ENCODE peak calls at places on chromosomes 6 and 20, in ten cellular contexts. C is activated T-helper 17 cell treated with anti-CD3 and anti-CD28 coated beads, Interleukin-2, amount 50 U/mL, for 72 hours; K is central memory CD8-positive, alpha-beta T cell; T is stimulated activated naive CD8-positive, alpha-beta T cell treated with anti-CD3 and anti-CD28 coated beads, Interleukin-15, Interleukin-2, amounts not matched to agents 100 U/mL and 50 U/mL, for 24 hours; V is activated T-cell treated with anti-CD3 and anti-CD28 coated beads, Interleukin-2, amount 50 U/mL, for 4 hours; F is activated CD8-positive, alpha-beta memory T cell treated with anti-CD3 and anti-CD28 coated beads, Interleukin-2, amount 10 ng/mL, durations not matched to agents 7 days and 5 days; O is natural killer cell; I is A549; Y is stimulated activated naive B cell treated with anti-CD40 and anti-IgM and Interleukin-4, amounts not matched to agents 10 μg/mL and 1 μg/mL and 100 μg/mL, for 72 hours; B is heart right ventricle. A is an unnamed sample.

GRCh38 chr6:38634518-38634917 is 5.2 kb downstream of the BTBD9 start:
- ATAC-seq in V (no peak), K (no peak), F (no peak), O (no peak), T (no peak), Y (no peak), B (no peak), C (no peak), I (no peak), A (no peak)

GRCh38 chr20:4135385-4136077 is 120.2 kb upstream of the RNF24 start:
- ATAC-seq in V (no peak), Y (no peak), F (no peak), B (peak), C (peak), O (no peak), I (peak), T (peak), K (no peak), A (peak)

GRCh38 chr20:49674383-49675352 is 39.0 kb downstream of the B4GALT5 start:
- ATAC-seq in C (no peak), Y (no peak), F (no peak), V (no peak), O (no peak), T (no peak), K (no peak), I (peak), B (peak), A (no peak)

GRCh38 chr20:41436679-41437078 is 70.1 kb upstream of the EMILIN3 start:
- ATAC-seq in V (no peak), K (no peak), C (peak), I (no peak), B (no peak), F (peak), O (no peak), T (no peak), Y (no peak), A (no peak)

GRCh38 chr6:147417954-147418353 is 90.5 kb upstream of the SAMD5 start:
- ATAC-seq in B (no peak), O (no peak), I (no peak), K (no peak), F (no peak), T (no peak), C (no peak), V (no peak), Y (no peak), A (no peak)

GRCh38 chr20:25668446-25668845 is 28.2 kb downstream of the ZNF337 start:
- ATAC-seq in C (no peak), K (no peak), B (no peak), T (no peak), V (no peak), O (no peak), I (no peak), F (no peak), Y (no peak), A (no peak)

GRCh38 chr20:58054744-58055373 is 173.6 kb downstream of the ANKRD60 start:
- ATAC-seq in K (no peak), C (no peak), V (no peak), Y (no peak), O (no peak), B (peak), I (no peak), F (no peak), T (no peak), A (peak)

GRCh38 chr6:167567142-167568033 is 242.5 kb downstream of the TTLL2 start:
- ATAC-seq in O (no peak), I (no peak), B (peak), K (no peak), Y (no peak), T (peak), C (no peak), V (no peak), F (no peak), A (no peak)

GRCh38 chr6:3882865-3883264 is 33.7 kb downstream of the FAM50B start:
- ATAC-seq in O (no peak), F (no peak), Y (no peak), K (no peak), I (no peak), V (no peak), B (peak), C (no peak), T (no peak), A (no peak)

GRCh38 chr6:154757352-154758095 is 24.3 kb downstream of the SCAF8 start:
- ATAC-seq in V (no peak), K (no peak), F (no peak), T (no peak), O (no peak), B (no peak), Y (no peak), I (no peak), C (no peak), A (peak)

GRCh38 chr20:4369798-4370124 is 351.9 kb upstream of the PRND start:
- ATAC-seq in V (peak), C (peak), B (no peak), I (no peak), T (peak), Y (peak), K (peak), F (peak), O (peak), A (no peak)

GRCh38 chr6:41434803-41435470 is 99.5 kb downstream of the NCR2 start:
- ATAC-seq in K (no peak), Y (no peak), B (no peak), O (no peak), I (no peak), C (no peak), V (no peak), F (no peak), T (no peak), A (no peak)

GRCh38 chr6:149409617-149410016 is 9.6 kb downstream of the SUMO4 start:
- ATAC-seq in V (no peak), F (no peak), O (no peak), K (no peak), I (no peak), T (peak), B (peak), C (no peak), Y (peak), A (no peak)

GRCh38 chr20:24731312-24731711 is 217.8 kb upstream of the CST7 start:
- ATAC-seq in F (no peak), B (no peak), Y (no peak), I (no peak), K (no peak), C (no peak), O (no peak), T (no peak), V (no peak), A (no peak)

GRCh38 chr20:1341561-1342265 is 12.8 kb upstream of the SDCBP2 start:
- ATAC-seq in T (no peak), F (no peak), K (no peak), Y (no peak), V (no peak), I (peak), O (no peak), C (no peak), B (peak), A (no peak)

GRCh38 chr6:33693186-33694158 is 18.0 kb downstream of the UQCC2 start:
- ATAC-seq in B (peak), Y (peak), F (no peak), T (no peak), K (no peak), C (no peak), O (no peak), I (no peak), V (no peak), A (no peak)

GRCh38 chr6:140827593-140827992 is 1305.1 kb upstream of the GJE1 start:
- ATAC-seq in C (no peak), V (no peak), I (no peak), K (no peak), B (no peak), O (no peak), F (no peak), Y (no peak), T (no peak), A (no peak)

GRCh38 chr20:46253391-46253790 is 54.9 kb downstream of the CDH22 start:
- ATAC-seq in B (peak), C (no peak), V (no peak), Y (no peak), I (peak), O (no peak), T (no peak), K (no peak), F (no peak), A (peak)

GRCh38 chr6:37913210-37913609 is 93.7 kb downstream of the ZFAND3 start:
- ATAC-seq in B (no peak), K (no peak), I (no peak), F (no peak), O (no peak), Y (no peak), C (peak), V (peak), T (peak), A (no peak)

GRCh38 chr20:44955270-44955669 is 4.9 kb downstream of the TOMM34 start:
- ATAC-seq in F (no peak), Y (peak), T (no peak), O (no peak), K (no peak), V (no peak), C (no peak), I (no peak), B (no peak), A (no peak)

GRCh38 chr20:62796699-62797491 is 622 bp downstream of the MRGBP start:
- ATAC-seq in O (no peak), T (no peak), Y (no peak), I (no peak), K (no peak), C (no peak), B (no peak), V (no peak), F (no peak), A (no peak)

GRCh38 chr20:61700595-61701140 is 365.0 kb downstream of the TAF4 start:
- ATAC-seq in K (no peak), V (no peak), I (no peak), B (no peak), C (no peak), T (no peak), Y (no peak), F (no peak), O (no peak), A (no peak)

GRCh38 chr6:160263214-160263939 is 4.8 kb upstream of the SLC22A2 start:
- ATAC-seq in K (no peak), C (no peak), I (no peak), V (no peak), T (no peak), B (no peak), Y (no peak), F (no peak), O (no peak), A (no peak)

GRCh38 chr20:35547319-35547718 is 5.4 kb downstream of the ERGIC3 start:
- ATAC-seq in Y (no peak), T (no peak), B (no peak), K (no peak), C (no peak), V (no peak), O (no peak), F (no peak), I (no peak), A (no peak)

GRCh38 chr20:1904160-1904559 is 9.0 kb downstream of the SIRPA start:
- ATAC-seq in T (no peak), I (no peak), C (no peak), B (no peak), F (no peak), K (no peak), Y (no peak), V (no peak), O (no peak), A (no peak)

A was measured in esophagus mucosa.